ENCODE peak calls at places on chromosomes 13 and 19, in ten cellular contexts. B is activated CD4-positive, alpha-beta T cell treated with anti-CD3 and anti-CD28 coated beads, Interleukin-2, amount 10 ng/mL, durations not matched to agents 7 days and 5 days; R is H4; Z is thoracic aorta; S is stimulated activated CD8-positive, alpha-beta memory T cell treated with anti-CD3 and anti-CD28 coated beads, Interleukin-4, amount 100 ng/mL, for 24 hours; P is CD8-positive, alpha-beta memory T cell; J is AG04450; I is RWPE1; U is naive thymus-derived CD8-positive, alpha-beta T cell; H is OCI-M1. Y is an unnamed sample.

GRCh38 chr19:10191347-10191746 is 3.4 kb downstream of the DNMT1 start:
- DNase-seq in B (no peak), R (no peak), Z (no peak), S (no peak), P (no peak), J (peak; percentile 79), I (no peak), U (no peak), H (no peak), Y (no peak)

GRCh38 chr13:20222553-20222952 is 9.6 kb downstream of the GJB6 start:
- DNase-seq in B (no peak), R (no peak), Z (no peak), S (no peak), P (no peak), J (no peak), I (no peak), U (no peak), H (no peak), Y (no peak)

GRCh38 chr19:17325881-17326594 is 8.6 kb downstream of the ANO8 start:
- DNase-seq in B (no peak), R (no peak), Z (peak; percentile 68), S (no peak), P (no peak), J (no peak), I (no peak), U (no peak), H (no peak), Y (no peak)

GRCh38 chr19:39401549-39402416 is 4.9 kb upstream of the ZFP36 start:
- DNase-seq in B (peak; percentile 80), R (peak; percentile 57), Z (no peak), S (peak; percentile 71), P (peak; percentile 89), J (no peak), I (no peak), U (peak; percentile 93), H (peak; percentile 74), Y (peak; percentile 19)

GRCh38 chr13:73957889-73958288 is 176.3 kb downstream of the KLF12 start:
- DNase-seq in B (no peak), R (no peak), Z (no peak), S (no peak), P (no peak), J (no peak), I (no peak), U (no peak), H (peak; percentile 22), Y (no peak)

GRCh38 chr13:97142452-97142851 is 79.7 kb upstream of the MBNL2 start:
- DNase-seq in B (no peak), R (peak; percentile 34), Z (no peak), S (no peak), P (no peak), J (no peak), I (no peak), U (no peak), H (peak; percentile 73), Y (peak; percentile 22)

GRCh38 chr19:57708641-57709354 is at the start of gene ZNF154:
- DNase-seq in B (peak; percentile 68), R (no peak), Z (no peak), S (peak; percentile 4), P (peak; percentile 62), J (peak; percentile 29), I (no peak), U (peak; percentile 42), H (no peak), Y (peak; percentile 31)

GRCh38 chr19:43594710-43595604 is 977 bp downstream of the IRGQ start:
- DNase-seq in B (peak; percentile 77), R (no peak), Z (no peak), S (peak; percentile 48), P (peak; percentile 75), J (no peak), I (peak; percentile 36), U (peak; percentile 66), H (peak; percentile 88), Y (no peak)

GRCh38 chr19:4986471-4986888 is 17.6 kb downstream of the KDM4B start:
- DNase-seq in B (no peak), R (no peak), Z (no peak), S (no peak), P (no peak), J (no peak), I (no peak), U (no peak), H (no peak), Y (no peak)

GRCh38 chr19:13986348-13986904 is 19.7 kb downstream of the RFX1 start:
- DNase-seq in B (peak; percentile 99), R (no peak), Z (peak; percentile 67), S (peak; percentile 99), P (peak; percentile 97), J (peak; percentile 52), I (peak; percentile 73), U (peak; percentile 98), H (peak; percentile 72), Y (peak; percentile 74)

GRCh38 chr13:45007225-45007624 is 17.9 kb downstream of the GPALPP1 start:
- DNase-seq in B (no peak), R (no peak), Z (no peak), S (no peak), P (no peak), J (no peak), I (no peak), U (no peak), H (no peak), Y (no peak)

GRCh38 chr19:11115895-11116446 is 26.7 kb downstream of the LDLR start:
- DNase-seq in B (no peak), R (no peak), Z (no peak), S (no peak), P (no peak), J (no peak), I (no peak), U (no peak), H (no peak), Y (no peak)

GRCh38 chr19:41927810-41928192 is 448 bp downstream of the ERFL start:
- DNase-seq in B (peak; percentile 30), R (no peak), Z (no peak), S (no peak), P (no peak), J (no peak), I (no peak), U (no peak), H (no peak), Y (no peak)

GRCh38 chr19:3249408-3249807 is 24.9 kb downstream of the CELF5 start:
- DNase-seq in B (no peak), R (no peak), Z (no peak), S (no peak), P (no peak), J (no peak), I (no peak), U (no peak), H (no peak), Y (no peak)

GRCh38 chr19:48059331-48059730 is 15.5 kb upstream of the CABP5 start:
- DNase-seq in B (no peak), R (no peak), Z (no peak), S (no peak), P (no peak), J (no peak), I (no peak), U (no peak), H (no peak), Y (no peak)

GRCh38 chr13:93534181-93534700 is 307.6 kb downstream of the GPC6 start:
- DNase-seq in B (no peak), R (no peak), Z (no peak), S (no peak), P (no peak), J (no peak), I (no peak), U (no peak), H (no peak), Y (no peak)

GRCh38 chr13:76331948-76332712 is 554.1 kb downstream of the KCTD12 start:
- DNase-seq in B (no peak), R (no peak), Z (no peak), S (no peak), P (no peak), J (peak; percentile 15), I (no peak), U (no peak), H (peak; percentile 66), Y (no peak)

GRCh38 chr19:46697142-46697960 is 19.6 kb downstream of the PRKD2 start:
- DNase-seq in B (peak; percentile 28), R (no peak), Z (peak; percentile 59), S (no peak), P (no peak), J (no peak), I (no peak), U (no peak), H (no peak), Y (peak; percentile 56)

GRCh38 chr19:7832781-7833180 is 2.8 kb downstream of the EVI5L start:
- DNase-seq in B (no peak), R (no peak), Z (no peak), S (no peak), P (no peak), J (no peak), I (no peak), U (no peak), H (no peak), Y (no peak)

GRCh38 chr19:49929121-49929610 is at the start of the genes ATF5 and NUP62:
- DNase-seq in B (peak; percentile 92), R (peak; percentile 87), Z (peak; percentile 60), S (peak; percentile 90), P (peak; percentile 93), J (no peak), I (peak; percentile 99), U (peak; percentile 90), H (peak; percentile 97), Y (peak; percentile 82)

GRCh38 chr19:18478545-18479311 is 40.8 kb upstream of the ISYNA1 start:
- DNase-seq in B (peak; percentile 49), R (peak; percentile 91), Z (peak; percentile 58), S (peak; percentile 62), P (no peak), J (peak; percentile 58), I (peak; percentile 91), U (no peak), H (peak; percentile 93), Y (peak; percentile 73)